ENCODE peak calls at places on chromosomes 5 and 9, in seven cellular contexts. W is upper lobe of right lung; I is lower lobe of right lung; H is mesendoderm; V is hepatocyte; N is CD8-positive, alpha-beta memory T cell; R is neuronal stem cell. P is an unnamed sample. For H3K36me3, the result is how much of the 10 kb centered on the place peaks cover.

GRCh38 chr9:133768859-133769510 is 30.8 kb upstream of the SARDH start:
- DNase-seq in W (peak), I (peak), H (peak), V (peak), N (no peak), R (no peak), P (no peak)

GRCh38 chr5:63596254-63596653 is 366.0 kb downstream of the HTR1A start:
- DNase-seq in W (no peak), I (no peak), H (peak), V (no peak), N (no peak), R (no peak), P (no peak)

GRCh38 chr9:123318192-123318591 is 37.8 kb upstream of the CRB2 start:
- DNase-seq in W (no peak), I (no peak), H (no peak), V (no peak), N (no peak), R (no peak), P (no peak)

GRCh38 chr5:132073231-132074013 is at the start of gene CSF2:
- DNase-seq in W (peak), I (no peak), H (no peak), V (no peak), N (no peak), R (no peak), P (no peak)

GRCh38 chr9:133774799-133775198 is 36.6 kb upstream of the SARDH start:
- DNase-seq in W (no peak), I (peak), H (no peak), V (no peak), N (no peak), R (no peak), P (no peak)

GRCh38 chr9:134293576-134294227 is 32.6 kb upstream of the RXRA start:
- DNase-seq in W (no peak), I (peak), H (no peak), V (peak), N (no peak), R (peak), P (no peak)

GRCh38 chr9:38029923-38030638 is 38.9 kb downstream of the SHB start:
- DNase-seq in W (no peak), I (no peak), H (no peak), V (no peak), N (no peak), R (no peak), P (no peak)

GRCh38 chr5:177070536-177071191 is 16.1 kb upstream of the FGFR4 start:
- DNase-seq in W (no peak), I (no peak), H (no peak), V (no peak), N (no peak), R (no peak), P (no peak)

GRCh38 chr5:5289537-5289936 is 132.9 kb upstream of the ICE1 start:
- DNase-seq in W (no peak), I (no peak), H (no peak), V (no peak), N (no peak), R (no peak), P (no peak)

GRCh38 chr5:78323241-78323640 is 28.7 kb upstream of the AP3B1 start:
- DNase-seq in W (no peak), I (no peak), H (no peak), V (no peak), N (no peak), R (no peak), P (no peak)

GRCh38 chr5:148834689-148835088 is 8.3 kb downstream of the ADRB2 start:
- DNase-seq in W (no peak), I (no peak), H (no peak), V (no peak), N (no peak), R (no peak), P (no peak)

GRCh38 chr9:134433909-134434895 is 107.9 kb downstream of the RXRA start:
- DNase-seq in W (no peak), I (no peak), H (no peak), V (peak), N (no peak), R (no peak), P (no peak)

GRCh38 chr9:99075246-99075912 is 29.5 kb upstream of the TGFBR1 start:
- DNase-seq in W (no peak), I (no peak), H (peak), V (no peak), N (no peak), R (no peak), P (no peak)

GRCh38 chr9:29039258-29039657 is 1466.0 kb upstream of the C9orf72 start:
- DNase-seq in W (no peak), I (no peak), H (no peak), V (no peak), N (no peak), R (no peak), P (no peak)

GRCh38 chr9:73042155-73042554 is 89.3 kb upstream of the ALDH1A1 start:
- DNase-seq in W (no peak), I (no peak), H (peak), V (peak), N (no peak), R (no peak), P (no peak)

GRCh38 chr9:125479846-125480615 is 218.4 kb downstream of the GAPVD1 start:
- DNase-seq in W (no peak), I (no peak), H (peak), V (no peak), N (no peak), R (no peak), P (no peak)

GRCh38 chr5:134833340-134834032 is 12.3 kb upstream of the C5orf24 start:
- DNase-seq in W (no peak), I (no peak), H (no peak), V (no peak), N (no peak), R (no peak), P (no peak)

GRCh38 chr9:129962376-129962765 is 80.6 kb downstream of the FNBP1 start:
- DNase-seq in W (no peak), I (no peak), H (peak), V (no peak), N (no peak), R (no peak), P (no peak)

GRCh38 chr5:916441-917293 is 24.0 kb downstream of the TRIP13 start:
- DNase-seq in W (no peak), I (no peak), H (no peak), V (no peak), N (no peak), R (no peak), P (no peak)

DNA sequence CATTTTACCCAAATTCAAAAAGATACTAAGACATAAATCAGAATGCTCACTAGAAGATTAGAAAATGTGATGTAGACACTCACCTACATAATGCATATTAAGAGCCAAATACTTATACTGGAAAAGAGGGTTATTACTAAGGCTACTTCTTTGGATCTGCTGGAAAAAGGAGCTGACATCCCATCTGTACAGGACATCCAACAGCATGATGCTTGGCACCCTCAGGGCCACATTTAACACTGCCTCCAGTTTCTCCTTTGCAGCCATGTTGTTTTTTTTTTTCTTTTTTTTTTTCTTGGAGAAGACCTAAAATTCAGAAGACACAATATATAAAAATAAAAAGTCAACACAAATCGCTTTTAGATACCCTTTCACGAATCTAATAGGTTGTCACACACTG is 6.0 kb downstream of the RNF145 start:
- DNase-seq in W (no peak), I (no peak), H (no peak), V (no peak), N (no peak), R (no peak), P (no peak)
- H3K36me3 ChIP-seq in W (under half), I (under half), H (under half), V (under half), N (under half), R (under half), P (under half)

DNA sequence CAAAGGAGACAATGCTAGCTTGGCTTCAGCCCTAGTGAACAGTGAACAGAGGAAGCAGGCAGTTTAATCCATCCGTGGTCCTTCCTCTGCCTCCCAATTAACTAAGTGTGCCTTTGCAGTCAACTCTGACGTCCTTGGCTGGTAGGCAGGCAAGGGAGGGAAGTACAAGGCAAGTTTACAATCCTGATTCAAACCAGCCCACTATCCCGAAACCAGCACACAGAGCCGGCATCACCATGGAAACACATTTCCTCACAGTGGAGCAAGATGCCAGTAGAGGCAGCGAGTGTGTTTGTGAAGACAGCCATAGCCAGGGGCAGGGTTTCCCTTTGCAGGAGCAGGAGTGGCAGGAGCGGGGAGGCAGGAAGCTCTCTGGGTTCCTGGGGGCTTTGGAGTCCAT is 73.9 kb downstream of the GOLPH3 start:
- DNase-seq in W (no peak), I (no peak), H (peak), V (peak), N (no peak), R (no peak), P (no peak)
- H3K36me3 ChIP-seq in W (half or more), I (half or more), H (under half), V (under half), N (under half), R (under half), P (under half)

GRCh38 chr9:70641031-70641430 is 226.6 kb upstream of the KLF9 start:
- DNase-seq in W (no peak), I (no peak), H (no peak), V (no peak), N (no peak), R (no peak), P (no peak)
- H3K36me3 ChIP-seq in W (under half), I (under half), H (under half), V (under half), N (under half), R (under half), P (under half)

GRCh38 chr9:70262948-70263347 is 4.2 kb downstream of the SMC5 start:
- DNase-seq in W (no peak), I (no peak), H (no peak), V (no peak), N (no peak), R (no peak), P (peak)
- H3K36me3 ChIP-seq in W (half or more), I (under half), H (under half), V (under half), N (under half), R (under half), P (under half)

DNA sequence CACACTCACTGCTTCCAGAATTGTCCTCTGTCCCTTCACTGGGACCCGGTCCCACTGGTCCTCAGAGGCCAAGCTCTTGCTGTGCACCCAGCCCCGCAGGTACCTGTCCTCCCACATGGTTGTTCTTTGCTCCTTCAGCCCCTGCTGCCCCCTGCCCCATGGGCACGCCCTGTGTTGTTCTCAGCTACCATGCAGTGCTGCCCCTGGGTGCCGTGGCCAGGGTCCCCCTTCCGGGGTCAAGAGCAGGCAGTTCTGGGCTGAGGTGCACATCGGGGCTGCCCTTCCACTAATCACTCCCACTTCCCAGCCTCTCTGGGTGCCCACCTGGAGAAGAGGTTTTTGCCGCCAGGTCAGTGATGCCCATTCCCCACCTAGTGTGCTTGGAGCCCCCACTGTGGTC is 31.9 kb upstream of the SUSD3 start:
- DNase-seq in W (no peak), I (no peak), H (no peak), V (no peak), N (no peak), R (no peak), P (no peak)
- H3K36me3 ChIP-seq in W (under half), I (under half), H (under half), V (under half), N (under half), R (under half), P (under half)

GRCh38 chr9:71861618-71862017 is 49.4 kb downstream of the ABHD17B start:
- DNase-seq in W (no peak), I (no peak), H (no peak), V (no peak), N (no peak), R (no peak), P (no peak)
- H3K36me3 ChIP-seq in W (under half), I (under half), H (under half), V (under half), N (under half), R (under half), P (under half)